ENCODE peak calls at places on chromosomes 7 and 10, in seven cellular contexts. Z is A549; M is GM23338; K is CD4-positive, alpha-beta memory T cell; Q is AG04450; D is gastrocnemius medialis; E is CD4-positive, CD25-positive, alpha-beta regulatory T cell. H is an unnamed sample.

GRCh38 chr7:81710751-81711150 is 59.1 kb downstream of the HGF start:
- DNase-seq in Z (no peak), M (no peak), K (no peak), Q (no peak), D (no peak), E (no peak), H (no peak)

GRCh38 chr7:69864822-69865221 is 266.5 kb downstream of the AUTS2 start:
- DNase-seq in Z (no peak), M (no peak), K (no peak), Q (no peak), D (no peak), E (no peak), H (no peak)

GRCh38 chr7:43764807-43765491 is 6.5 kb downstream of the BLVRA start:
- DNase-seq in Z (peak; percentile 53), M (no peak), K (no peak), Q (no peak), D (no peak), E (no peak), H (no peak)

GRCh38 chr7:138752568-138753518 is 45.0 kb upstream of the TMEM213 start:
- DNase-seq in Z (peak; percentile 26), M (peak; percentile 45), K (peak; percentile 96), Q (no peak), D (peak; percentile 25), E (peak; percentile 84), H (peak; percentile 51)

GRCh38 chr7:152737833-152738232 is 21.7 kb upstream of the ACTR3B start:
- DNase-seq in Z (no peak), M (no peak), K (no peak), Q (no peak), D (no peak), E (no peak), H (no peak)

GRCh38 chr10:3076138-3076537 is 8.8 kb downstream of the PFKP start:
- DNase-seq in Z (no peak), M (no peak), K (no peak), Q (no peak), D (no peak), E (no peak), H (no peak)

GRCh38 chr10:88209837-88210552 is 346.6 kb downstream of the PTEN start:
- DNase-seq in Z (no peak), M (no peak), K (no peak), Q (no peak), D (peak; percentile 33), E (no peak), H (no peak)

GRCh38 chr7:24510781-24511180 is 62.5 kb upstream of the PALS2 start:
- DNase-seq in Z (no peak), M (no peak), K (no peak), Q (no peak), D (no peak), E (no peak), H (no peak)

GRCh38 chr7:87886875-87887274 is 10.6 kb downstream of the DBF4 start:
- DNase-seq in Z (no peak), M (peak; percentile 57), K (peak; percentile 42), Q (peak; percentile 11), D (no peak), E (no peak), H (no peak)

GRCh38 chr7:112572669-112573301 is 92.0 kb downstream of the LSMEM1 start:
- DNase-seq in Z (no peak), M (no peak), K (no peak), Q (no peak), D (no peak), E (no peak), H (no peak)

GRCh38 chr7:112579388-112579787 is 98.6 kb downstream of the LSMEM1 start:
- DNase-seq in Z (no peak), M (no peak), K (no peak), Q (no peak), D (no peak), E (no peak), H (no peak)

GRCh38 chr7:112573302-112574039 is 92.7 kb downstream of the LSMEM1 start:
- DNase-seq in Z (no peak), M (peak; percentile 24), K (no peak), Q (no peak), D (no peak), E (no peak), H (no peak)

GRCh38 chr7:112571852-112572607 is 91.2 kb downstream of the LSMEM1 start:
- DNase-seq in Z (no peak), M (peak; percentile 53), K (no peak), Q (no peak), D (no peak), E (no peak), H (no peak)

GRCh38 chr7:112575864-112576263 is 95.1 kb downstream of the LSMEM1 start:
- DNase-seq in Z (no peak), M (no peak), K (no peak), Q (no peak), D (no peak), E (no peak), H (no peak)
- H3K27ac ChIP-seq in Z (no peak overlapping the region), M (no peak overlapping the region), K (no peak overlapping the region), Q (no peak overlapping the region), D (no peak overlapping the region), E (no peak overlapping the region), H (no peak overlapping the region)

DNA sequence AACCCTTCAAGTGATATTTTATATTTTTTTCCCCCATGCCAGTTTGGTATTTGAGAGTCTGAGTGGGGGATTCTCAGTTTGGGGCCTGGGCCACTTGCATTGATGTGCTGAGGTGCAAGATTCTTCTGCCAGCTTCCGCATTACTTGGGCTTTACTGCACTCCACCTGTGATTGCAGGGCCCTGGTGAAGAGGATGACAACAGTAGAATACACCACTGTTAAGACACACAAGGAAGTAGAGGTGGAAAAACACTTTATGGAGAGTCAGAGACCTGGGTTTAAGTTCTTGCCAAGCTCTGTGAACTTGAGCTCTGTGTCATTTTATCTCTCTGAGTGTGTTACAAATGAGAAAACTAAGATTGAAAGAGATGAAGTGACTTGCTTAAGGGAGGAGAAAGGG is 209.4 kb downstream of the LRMDA start:
- DNase-seq in Z (no peak), M (no peak), K (no peak), Q (no peak), D (no peak), E (no peak), H (no peak)
- H3K27ac ChIP-seq in Z (no peak overlapping the region), M (no peak overlapping the region), K (no peak overlapping the region), Q (no peak overlapping the region), D (no peak overlapping the region), E (no peak overlapping the region), H (no peak overlapping the region)

GRCh38 chr10:97690138-97690537 is 3.1 kb upstream of the AVPI1 start:
- DNase-seq in Z (no peak), M (no peak), K (no peak), Q (no peak), D (no peak), E (no peak), H (no peak)
- H3K27ac ChIP-seq in Z (peak overlapping the region; percentile 93), M (no peak overlapping the region), K (no peak overlapping the region), Q (peak overlapping the region; percentile 100), D (no peak overlapping the region), E (no peak overlapping the region), H (peak overlapping the region; percentile 30)

DNA sequence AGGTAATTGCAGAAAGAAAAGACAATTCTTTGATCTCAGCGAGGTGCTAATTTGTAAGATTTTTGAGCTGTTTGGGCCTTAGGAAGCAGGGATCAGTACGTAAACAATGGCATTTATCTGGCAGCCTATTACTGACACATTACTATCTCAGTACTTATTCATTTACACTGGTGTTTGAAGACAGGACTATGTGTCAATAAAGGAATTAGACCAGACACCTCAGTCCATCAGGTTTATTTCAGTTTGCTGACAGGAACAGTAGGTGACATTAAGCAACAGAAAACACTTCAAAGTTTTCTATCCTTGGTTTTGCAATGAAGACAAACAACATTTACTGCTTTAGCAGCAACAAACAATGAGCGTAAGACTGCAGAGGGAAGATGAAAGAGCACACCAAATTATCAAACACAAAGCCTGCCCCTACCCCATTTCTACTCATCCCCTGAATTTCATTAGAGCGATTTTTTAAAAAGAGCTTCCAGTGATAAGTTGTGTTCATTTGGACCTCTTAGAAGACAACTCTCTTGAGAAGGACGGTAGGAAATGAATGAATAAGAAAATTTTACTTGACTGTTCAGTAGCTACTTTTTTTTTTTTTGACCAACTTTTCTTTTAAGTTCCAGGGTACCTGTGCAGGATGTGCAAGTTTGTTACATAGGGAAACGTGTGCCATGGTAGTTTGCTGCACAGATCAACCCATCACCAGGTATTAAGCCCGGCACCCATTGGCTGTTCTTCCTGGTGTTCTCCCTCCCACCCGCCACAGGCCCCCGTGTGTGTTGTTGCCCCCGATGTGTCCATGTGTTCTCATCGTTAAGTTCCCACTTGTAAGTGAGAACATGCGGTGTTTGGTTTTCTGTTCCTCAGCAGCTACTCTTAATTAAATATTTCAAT is 138.8 kb downstream of the DKK1 start:
- DNase-seq in Z (no peak), M (peak; percentile 23), K (no peak), Q (no peak), D (no peak), E (no peak), H (no peak)
- H3K27ac ChIP-seq in Z (peak overlapping the region; percentile 87), M (no peak overlapping the region), K (no peak overlapping the region), Q (no peak overlapping the region), D (no peak overlapping the region), E (no peak overlapping the region), H (no peak overlapping the region)

GRCh38 chr7:2818653-2819052 is 25.5 kb downstream of the GNA12 start:
- DNase-seq in Z (no peak), M (no peak), K (no peak), Q (no peak), D (no peak), E (no peak), H (no peak)

GRCh38 chr7:2820508-2820934 is 23.6 kb downstream of the GNA12 start:
- DNase-seq in Z (no peak), M (no peak), K (no peak), Q (peak; percentile 92), D (peak; percentile 84), E (no peak), H (peak; percentile 58)

GRCh38 chr7:2819954-2820397 is 24.1 kb downstream of the GNA12 start:
- DNase-seq in Z (no peak), M (no peak), K (no peak), Q (no peak), D (no peak), E (no peak), H (no peak)

GRCh38 chr7:2817456-2817855 is 26.7 kb downstream of the GNA12 start:
- DNase-seq in Z (no peak), M (no peak), K (no peak), Q (no peak), D (no peak), E (no peak), H (no peak)

GRCh38 chr7:2819161-2819953 is 24.8 kb downstream of the GNA12 start:
- DNase-seq in Z (no peak), M (no peak), K (no peak), Q (no peak), D (no peak), E (no peak), H (no peak)
- H3K27ac ChIP-seq in Z (peak overlapping the region; percentile 89), M (peak overlapping the region; percentile 96), K (no peak overlapping the region), Q (peak overlapping the region; percentile 98), D (peak overlapping the region; percentile 52), E (no peak overlapping the region), H (peak overlapping the region; percentile 77)

H was measured in stomach.